ENCODE peak calls at places on chromosomes 13 and 19, in eight cellular contexts. One of them, this sample, is unnamed.

GRCh38 chr19:7545295-7545694 is 9.8 kb downstream of the PNPLA6 start:
- DNase-seq in GOT3: no peak
- DNase-seq in astrocyte: no peak
- DNase-seq in putamen: peak
- DNase-seq in T-cell: no peak
- DNase-seq in activated CD4-positive, CD25-positive, alpha-beta regulatory T cell treated with anti-CD3 and anti-CD28 coated beads, Interleukin-2, amount 50 U/mL, for 72 hours: no peak
- DNase-seq in kidney: no peak
- DNase-seq in EL: no peak
- DNase-seq in this sample: no peak

GRCh38 chr19:988510-988909 is 4.4 kb downstream of the WDR18 start:
- DNase-seq in GOT3: no peak
- DNase-seq in astrocyte: no peak
- DNase-seq in putamen: no peak
- DNase-seq in T-cell: no peak
- DNase-seq in activated CD4-positive, CD25-positive, alpha-beta regulatory T cell treated with anti-CD3 and anti-CD28 coated beads, Interleukin-2, amount 50 U/mL, for 72 hours: no peak
- DNase-seq in kidney: no peak
- DNase-seq in EL: no peak
- DNase-seq in this sample: no peak

GRCh38 chr19:47587295-47587694 is 14.3 kb upstream of the ZNF541 start:
- DNase-seq in GOT3: no peak
- DNase-seq in astrocyte: peak
- DNase-seq in putamen: no peak
- DNase-seq in T-cell: no peak
- DNase-seq in activated CD4-positive, CD25-positive, alpha-beta regulatory T cell treated with anti-CD3 and anti-CD28 coated beads, Interleukin-2, amount 50 U/mL, for 72 hours: no peak
- DNase-seq in kidney: no peak
- DNase-seq in EL: peak
- DNase-seq in this sample: no peak

GRCh38 chr19:5450482-5450881 is 4.7 kb upstream of the ZNRF4 start:
- DNase-seq in GOT3: no peak
- DNase-seq in astrocyte: no peak
- DNase-seq in putamen: no peak
- DNase-seq in T-cell: no peak
- DNase-seq in activated CD4-positive, CD25-positive, alpha-beta regulatory T cell treated with anti-CD3 and anti-CD28 coated beads, Interleukin-2, amount 50 U/mL, for 72 hours: no peak
- DNase-seq in kidney: no peak
- DNase-seq in EL: no peak
- DNase-seq in this sample: no peak

GRCh38 chr19:28687296-28687695 is 525.7 kb downstream of the UQCRFS1 start:
- DNase-seq in GOT3: no peak
- DNase-seq in astrocyte: no peak
- DNase-seq in putamen: peak
- DNase-seq in T-cell: no peak
- DNase-seq in activated CD4-positive, CD25-positive, alpha-beta regulatory T cell treated with anti-CD3 and anti-CD28 coated beads, Interleukin-2, amount 50 U/mL, for 72 hours: no peak
- DNase-seq in kidney: no peak
- DNase-seq in EL: no peak
- DNase-seq in this sample: no peak

GRCh38 chr19:48664476-48664875 is 8.3 kb downstream of the NTN5 start:
- DNase-seq in GOT3: no peak
- DNase-seq in astrocyte: no peak
- DNase-seq in putamen: no peak
- DNase-seq in T-cell: no peak
- DNase-seq in activated CD4-positive, CD25-positive, alpha-beta regulatory T cell treated with anti-CD3 and anti-CD28 coated beads, Interleukin-2, amount 50 U/mL, for 72 hours: no peak
- DNase-seq in kidney: no peak
- DNase-seq in EL: no peak
- DNase-seq in this sample: no peak

GRCh38 chr19:47183579-47183978 is 47.4 kb downstream of the BBC3 start:
- DNase-seq in GOT3: no peak
- DNase-seq in astrocyte: no peak
- DNase-seq in putamen: peak
- DNase-seq in T-cell: no peak
- DNase-seq in activated CD4-positive, CD25-positive, alpha-beta regulatory T cell treated with anti-CD3 and anti-CD28 coated beads, Interleukin-2, amount 50 U/mL, for 72 hours: no peak
- DNase-seq in kidney: no peak
- DNase-seq in EL: no peak
- DNase-seq in this sample: no peak

GRCh38 chr19:20999731-21000352 is 20.6 kb upstream of the ZNF430 start:
- DNase-seq in GOT3: no peak
- DNase-seq in astrocyte: peak
- DNase-seq in putamen: peak
- DNase-seq in T-cell: peak
- DNase-seq in activated CD4-positive, CD25-positive, alpha-beta regulatory T cell treated with anti-CD3 and anti-CD28 coated beads, Interleukin-2, amount 50 U/mL, for 72 hours: peak
- DNase-seq in kidney: peak
- DNase-seq in EL: peak
- DNase-seq in this sample: peak

GRCh38 chr19:48029431-48029830 is 14.4 kb downstream of the CABP5 start:
- DNase-seq in GOT3: no peak
- DNase-seq in astrocyte: no peak
- DNase-seq in putamen: no peak
- DNase-seq in T-cell: no peak
- DNase-seq in activated CD4-positive, CD25-positive, alpha-beta regulatory T cell treated with anti-CD3 and anti-CD28 coated beads, Interleukin-2, amount 50 U/mL, for 72 hours: no peak
- DNase-seq in kidney: no peak
- DNase-seq in EL: no peak
- DNase-seq in this sample: no peak

GRCh38 chr13:50215389-50215788 is 200.1 kb downstream of the KCNRG start:
- DNase-seq in GOT3: no peak
- DNase-seq in astrocyte: peak
- DNase-seq in putamen: no peak
- DNase-seq in T-cell: no peak
- DNase-seq in activated CD4-positive, CD25-positive, alpha-beta regulatory T cell treated with anti-CD3 and anti-CD28 coated beads, Interleukin-2, amount 50 U/mL, for 72 hours: no peak
- DNase-seq in kidney: no peak
- DNase-seq in EL: peak
- DNase-seq in this sample: no peak

GRCh38 chr13:45336025-45336800 is 4.8 kb downstream of the TPT1 start:
- DNase-seq in GOT3: no peak
- DNase-seq in astrocyte: no peak
- DNase-seq in putamen: no peak
- DNase-seq in T-cell: no peak
- DNase-seq in activated CD4-positive, CD25-positive, alpha-beta regulatory T cell treated with anti-CD3 and anti-CD28 coated beads, Interleukin-2, amount 50 U/mL, for 72 hours: no peak
- DNase-seq in kidney: no peak
- DNase-seq in EL: peak
- DNase-seq in this sample: no peak

GRCh38 chr13:19239114-19239860 is 57.7 kb upstream of the TUBA3C start:
- DNase-seq in GOT3: no peak
- DNase-seq in astrocyte: no peak
- DNase-seq in putamen: no peak
- DNase-seq in T-cell: no peak
- DNase-seq in activated CD4-positive, CD25-positive, alpha-beta regulatory T cell treated with anti-CD3 and anti-CD28 coated beads, Interleukin-2, amount 50 U/mL, for 72 hours: no peak
- DNase-seq in kidney: no peak
- DNase-seq in EL: no peak
- DNase-seq in this sample: no peak

GRCh38 chr13:103976371-103976770 is 910.2 kb upstream of the SLC10A2 start:
- DNase-seq in GOT3: no peak
- DNase-seq in astrocyte: peak
- DNase-seq in putamen: no peak
- DNase-seq in T-cell: no peak
- DNase-seq in activated CD4-positive, CD25-positive, alpha-beta regulatory T cell treated with anti-CD3 and anti-CD28 coated beads, Interleukin-2, amount 50 U/mL, for 72 hours: no peak
- DNase-seq in kidney: no peak
- DNase-seq in EL: no peak
- DNase-seq in this sample: no peak

GRCh38 chr13:106109391-106109791 is 426.1 kb downstream of the EFNB2 start:
- DNase-seq in GOT3: no peak
- DNase-seq in astrocyte: peak
- DNase-seq in putamen: no peak
- DNase-seq in T-cell: no peak
- DNase-seq in activated CD4-positive, CD25-positive, alpha-beta regulatory T cell treated with anti-CD3 and anti-CD28 coated beads, Interleukin-2, amount 50 U/mL, for 72 hours: no peak
- DNase-seq in kidney: no peak
- DNase-seq in EL: peak
- DNase-seq in this sample: no peak

GRCh38 chr19:17325881-17326594 is 8.6 kb downstream of the ANO8 start:
- DNase-seq in GOT3: no peak
- DNase-seq in astrocyte: no peak
- DNase-seq in putamen: peak
- DNase-seq in T-cell: no peak
- DNase-seq in activated CD4-positive, CD25-positive, alpha-beta regulatory T cell treated with anti-CD3 and anti-CD28 coated beads, Interleukin-2, amount 50 U/mL, for 72 hours: no peak
- DNase-seq in kidney: peak
- DNase-seq in EL: no peak
- DNase-seq in this sample: no peak

This sample was measured in stimulated activated CD8-positive, alpha-beta memory T cell treated with anti-CD3 and anti-CD28 coated beads, Interleukin-4, amount 100 ng/mL, for 24 hours.